ENCODE peak calls at places on chromosomes 4 and X, in five cellular contexts. Y is ovary, I is Panc1, C is mesenchymal stem cell, L is GM23248. Z is an unnamed sample.

GRCh38 chr4:94420356-94420755 is 31.4 kb upstream of the PDLIM5 start:
- DNase-seq in Y (no peak), I (no peak), C (no peak), L (peak; percentile 19), Z (no peak)

GRCh38 chr4:104123021-104123420 is 371.7 kb downstream of the CXXC4 start:
- DNase-seq in Y (no peak), I (no peak), C (no peak), L (no peak), Z (no peak)

GRCh38 chr4:98283219-98284199 is 22.3 kb downstream of the RAP1GDS1 start:
- DNase-seq in Y (no peak), I (no peak), C (no peak), L (peak; percentile 43), Z (no peak)

GRCh38 chr4:5638316-5638715 is 70.0 kb downstream of the EVC2 start:
- DNase-seq in Y (no peak), I (no peak), C (peak; percentile 17), L (peak; percentile 90), Z (no peak)

GRCh38 chrX:70755850-70756249 is 152.7 kb downstream of the TEX11 start:
- DNase-seq in Y (no peak), I (no peak), C (no peak), L (no peak), Z (no peak)

GRCh38 chr4:1183985-1184773 is 11.8 kb upstream of the SPON2 start:
- DNase-seq in Y (no peak), I (no peak), C (no peak), L (no peak), Z (no peak)

GRCh38 chr4:140152015-140152703 is 1.8 kb downstream of the MAML3 start:
- DNase-seq in Y (peak; percentile 83), I (no peak), C (peak; percentile 24), L (peak; percentile 80), Z (peak; percentile 47)

GRCh38 chr4:107737470-107737869 is 17.4 kb upstream of the PAPSS1 start:
- DNase-seq in Y (no peak), I (no peak), C (no peak), L (no peak), Z (no peak)

GRCh38 chrX:12002876-12003275 is 135.4 kb upstream of the FRMPD4 start:
- DNase-seq in Y (no peak), I (no peak), C (no peak), L (peak; percentile 2), Z (no peak)

GRCh38 chrX:68254738-68255645 is 178.3 kb downstream of the OPHN1 start:
- DNase-seq in Y (no peak), I (no peak), C (no peak), L (no peak), Z (no peak)

GRCh38 chr4:129929984-129930383 is 834.0 kb downstream of the C4orf33 start:
- DNase-seq in Y (no peak), I (no peak), C (no peak), L (no peak), Z (no peak)

GRCh38 chr4:73707918-73708577 is 32.3 kb upstream of the CXCL8 start:
- DNase-seq in Y (peak; percentile 57), I (no peak), C (peak; percentile 93), L (peak; percentile 93), Z (no peak)

GRCh38 chr4:174709531-174709930 is 119.5 kb downstream of the GLRA3 start:
- DNase-seq in Y (no peak), I (no peak), C (no peak), L (no peak), Z (no peak)

GRCh38 chr4:128502818-128503527 is 215.4 kb upstream of the PGRMC2 start:
- DNase-seq in Y (no peak), I (no peak), C (no peak), L (no peak), Z (no peak)

GRCh38 chr4:88831063-88831462 is 133.4 kb upstream of the NAP1L5 start:
- DNase-seq in Y (no peak), I (no peak), C (no peak), L (no peak), Z (no peak)

GRCh38 chr4:90841676-90842075 is 714.5 kb downstream of the CCSER1 start:
- DNase-seq in Y (no peak), I (no peak), C (no peak), L (no peak), Z (no peak)

GRCh38 chr4:3681191-3681590 is 85.0 kb upstream of the ADRA2C start:
- DNase-seq in Y (no peak), I (no peak), C (no peak), L (no peak), Z (no peak)

GRCh38 chr4:186765138-186765537 is 41.5 kb upstream of the FAT1 start:
- DNase-seq in Y (no peak), I (no peak), C (no peak), L (peak; percentile 65), Z (no peak)

GRCh38 chrX:147917700-147918694 is 6.3 kb downstream of the FMR1 start:
- DNase-seq in Y (no peak), I (no peak), C (no peak), L (peak; percentile 55), Z (no peak)

GRCh38 chrX:15349046-15349445 is 13.7 kb upstream of the PIGA start:
- DNase-seq in Y (peak; percentile 31), I (peak; percentile 13), C (peak; percentile 62), L (peak; percentile 70), Z (peak; percentile 76)

GRCh38 chr4:145886871-145887240 is 51.8 kb downstream of the ZNF827 start:
- DNase-seq in Y (no peak), I (no peak), C (no peak), L (no peak), Z (no peak)

GRCh38 chrX:40094041-40094899 is 3.5 kb downstream of the BCOR start:
- DNase-seq in Y (no peak), I (no peak), C (peak; percentile 85), L (peak; percentile 75), Z (peak; percentile 35)

GRCh38 chr4:54941994-54942552 is 183.3 kb downstream of the KDR start:
- DNase-seq in Y (peak; percentile 16), I (no peak), C (no peak), L (no peak), Z (peak; percentile 27)

GRCh38 chrX:404656-405055 is 17.9 kb upstream of the PPP2R3B start:
- DNase-seq in Y (no peak), I (no peak), C (no peak), L (no peak), Z (peak; percentile 49)

GRCh38 chr4:47032405-47033106 is 1.2 kb downstream of the GABRB1 start:
- DNase-seq in Y (no peak), I (peak; percentile 55), C (peak; percentile 79), L (peak; percentile 39), Z (peak; percentile 65)

GRCh38 chrX:136193771-136194170 is 46.4 kb downstream of the FHL1 start:
- DNase-seq in Y (no peak), I (no peak), C (no peak), L (no peak), Z (no peak)

GRCh38 chrX:2284133-2284532 is 216.6 kb downstream of the DHRSX start:
- DNase-seq in Y (no peak), I (no peak), C (no peak), L (no peak), Z (no peak)

GRCh38 chrX:12142661-12143060 is 4.4 kb downstream of the FRMPD4 start:
- DNase-seq in Y (no peak), I (no peak), C (no peak), L (no peak), Z (no peak)

GRCh38 chrX:10039821-10040793 is 72.9 kb downstream of the CLDN34 start:
- DNase-seq in Y (no peak), I (no peak), C (peak; percentile 47), L (peak; percentile 34), Z (no peak)

GRCh38 chr4:170109586-170110289 is 20.0 kb upstream of the AADAT start:
- DNase-seq in Y (no peak), I (no peak), C (no peak), L (peak; percentile 84), Z (no peak)

GRCh38 chrX:41265615-41266014 is 68.3 kb upstream of the DDX3X start:
- DNase-seq in Y (peak; percentile 38), I (no peak), C (no peak), L (peak; percentile 89), Z (peak; percentile 18)

GRCh38 chrX:134949271-134949670 is 41.5 kb upstream of the SMIM10 start:
- DNase-seq in Y (no peak), I (no peak), C (peak; percentile 61), L (peak; percentile 26), Z (no peak)

GRCh38 chrX:100447563-100448397 is 37.7 kb upstream of the PCDH19 start:
- DNase-seq in Y (peak; percentile 39), I (peak; percentile 22), C (peak; percentile 28), L (peak; percentile 36), Z (peak; percentile 11)

GRCh38 chr4:138330531-138330930 is 88.4 kb upstream of the SLC7A11 start:
- DNase-seq in Y (no peak), I (no peak), C (peak; percentile 30), L (no peak), Z (no peak)

GRCh38 chr4:37767546-37767945 is 58.9 kb upstream of the PGM2 start:
- DNase-seq in Y (peak; percentile 30), I (no peak), C (no peak), L (peak; percentile 32), Z (no peak)

GRCh38 chr4:168882650-168883233 is 127.3 kb downstream of the CBR4 start:
- DNase-seq in Y (no peak), I (no peak), C (peak; percentile 77), L (peak; percentile 68), Z (no peak)

Z was measured in globus pallidus.